ENCODE peak calls at places on chromosomes 3 and 15, in six cellular contexts. One of them, this sample, is unnamed.

GRCh38 chr3:184663756-184664155 is 48.1 kb downstream of the MAGEF1 start:
- DNase-seq in AG04450: no peak
- DNase-seq in WERI-Rb-1: no peak
- DNase-seq in PC-3: no peak
- DNase-seq in A549: no peak
- DNase-seq in stomach: no peak
- DNase-seq in this sample: no peak

GRCh38 chr3:69063636-69064035 is 11.5 kb upstream of the TMF1 start:
- DNase-seq in stomach: no peak
- DNase-seq in A549: no peak
- DNase-seq in AG04450: no peak
- DNase-seq in PC-3: no peak
- DNase-seq in WERI-Rb-1: no peak
- DNase-seq in this sample: no peak

GRCh38 chr3:8660271-8660731 is 15.7 kb upstream of the SSUH2 start:
- DNase-seq in AG04450: peak; percentile 53
- DNase-seq in A549: no peak
- DNase-seq in WERI-Rb-1: no peak
- DNase-seq in PC-3: no peak
- DNase-seq in stomach: peak; percentile 25
- DNase-seq in this sample: no peak

GRCh38 chr15:71784719-71785118 is 25.6 kb upstream of the NR2E3 start:
- DNase-seq in WERI-Rb-1: no peak
- DNase-seq in A549: no peak
- DNase-seq in PC-3: no peak
- DNase-seq in stomach: no peak
- DNase-seq in AG04450: no peak
- DNase-seq in this sample: no peak

GRCh38 chr15:49769225-49769624 is 148.4 kb downstream of the DTWD1 start:
- DNase-seq in WERI-Rb-1: no peak
- DNase-seq in stomach: no peak
- DNase-seq in A549: no peak
- DNase-seq in PC-3: no peak
- DNase-seq in AG04450: no peak
- DNase-seq in this sample: no peak

GRCh38 chr3:197458179-197458707 is 97.5 kb downstream of the BDH1 start:
- DNase-seq in PC-3: no peak
- DNase-seq in A549: peak; percentile 65
- DNase-seq in AG04450: no peak
- DNase-seq in WERI-Rb-1: no peak
- DNase-seq in stomach: peak; percentile 45
- DNase-seq in this sample: no peak

GRCh38 chr15:59406446-59406845 is 31.5 kb upstream of the FAM81A start:
- DNase-seq in WERI-Rb-1: no peak
- DNase-seq in A549: no peak
- DNase-seq in AG04450: no peak
- DNase-seq in PC-3: no peak
- DNase-seq in stomach: no peak
- DNase-seq in this sample: no peak

GRCh38 chr3:48656841-48657281 is 5.8 kb downstream of the CELSR3 start:
- DNase-seq in WERI-Rb-1: no peak
- DNase-seq in stomach: no peak
- DNase-seq in A549: no peak
- DNase-seq in PC-3: no peak
- DNase-seq in AG04450: no peak
- DNase-seq in this sample: no peak

GRCh38 chr3:194134231-194134756 is 1.7 kb upstream of the HES1 start:
- DNase-seq in stomach: peak; percentile 68
- DNase-seq in PC-3: no peak
- DNase-seq in A549: no peak
- DNase-seq in AG04450: no peak
- DNase-seq in WERI-Rb-1: no peak
- DNase-seq in this sample: no peak

GRCh38 chr3:132399054-132399929 is 18.0 kb upstream of the DNAJC13 start:
- DNase-seq in WERI-Rb-1: peak; percentile 37
- DNase-seq in stomach: no peak
- DNase-seq in A549: peak; percentile 37
- DNase-seq in PC-3: peak; percentile 61
- DNase-seq in AG04450: peak; percentile 42
- DNase-seq in this sample: peak; percentile 59

GRCh38 chr3:13262493-13263211 is 157.5 kb downstream of the NUP210 start:
- DNase-seq in WERI-Rb-1: peak; percentile 46
- DNase-seq in A549: peak; percentile 50
- DNase-seq in PC-3: peak; percentile 15
- DNase-seq in stomach: no peak
- DNase-seq in AG04450: no peak
- DNase-seq in this sample: no peak

GRCh38 chr3:22245122-22245521 is 494.1 kb upstream of the ZNF385D start:
- DNase-seq in A549: peak; percentile 8
- DNase-seq in PC-3: peak; percentile 93
- DNase-seq in AG04450: no peak
- DNase-seq in stomach: no peak
- DNase-seq in WERI-Rb-1: no peak
- DNase-seq in this sample: peak; percentile 42

GRCh38 chr3:120496278-120496975 is 45.6 kb upstream of the FSTL1 start:
- DNase-seq in PC-3: peak; percentile 97
- DNase-seq in A549: peak; percentile 21
- DNase-seq in WERI-Rb-1: no peak
- DNase-seq in AG04450: no peak
- DNase-seq in stomach: no peak
- DNase-seq in this sample: peak; percentile 84

DNA sequence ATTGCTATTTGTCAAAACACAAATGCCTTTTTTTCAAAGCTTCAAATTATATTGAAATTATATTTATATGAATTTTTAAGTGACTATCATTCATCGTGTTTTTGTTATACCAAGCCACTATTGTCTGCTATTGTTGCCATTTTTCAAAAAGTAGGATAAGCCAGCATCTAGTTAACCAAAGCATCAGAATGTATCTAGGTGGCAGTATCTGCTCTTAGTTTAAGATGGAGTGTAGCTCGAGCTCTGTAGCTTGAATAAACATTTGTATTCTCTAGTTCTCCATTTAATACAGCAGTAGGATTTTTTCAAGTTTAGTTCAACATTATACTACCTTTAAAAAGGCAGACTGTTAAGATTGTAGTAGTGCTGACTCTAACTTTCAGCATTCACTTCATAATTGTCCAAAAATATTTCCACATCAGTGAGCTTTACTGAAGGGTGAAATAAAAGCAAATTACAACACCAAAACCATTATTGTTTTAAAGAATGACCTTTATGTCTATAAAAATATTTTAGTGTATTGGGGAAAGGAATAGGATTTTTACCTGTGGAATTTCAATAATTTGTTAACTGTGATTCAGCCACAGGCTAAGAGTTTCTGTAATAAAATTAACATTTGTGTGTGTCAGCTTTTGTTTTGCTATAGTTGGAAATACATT is 19.6 kb upstream of the C15orf61 start:
- DNase-seq in AG04450: no peak
- DNase-seq in stomach: no peak
- DNase-seq in A549: peak; percentile 33
- DNase-seq in WERI-Rb-1: no peak
- DNase-seq in PC-3: peak; percentile 46
- DNase-seq in this sample: peak; percentile 11
- TF ChIP-seq CTCF in AG04450: peak; percentile 54
- TF ChIP-seq CTCF in stomach: no peak
- TF ChIP-seq CTCF in A549: peak; percentile 56
- TF ChIP-seq CTCF in WERI-Rb-1: no peak
- TF ChIP-seq CTCF in PC-3: peak; percentile 54
- TF ChIP-seq CTCF in this sample: peak; percentile 45

DNA sequence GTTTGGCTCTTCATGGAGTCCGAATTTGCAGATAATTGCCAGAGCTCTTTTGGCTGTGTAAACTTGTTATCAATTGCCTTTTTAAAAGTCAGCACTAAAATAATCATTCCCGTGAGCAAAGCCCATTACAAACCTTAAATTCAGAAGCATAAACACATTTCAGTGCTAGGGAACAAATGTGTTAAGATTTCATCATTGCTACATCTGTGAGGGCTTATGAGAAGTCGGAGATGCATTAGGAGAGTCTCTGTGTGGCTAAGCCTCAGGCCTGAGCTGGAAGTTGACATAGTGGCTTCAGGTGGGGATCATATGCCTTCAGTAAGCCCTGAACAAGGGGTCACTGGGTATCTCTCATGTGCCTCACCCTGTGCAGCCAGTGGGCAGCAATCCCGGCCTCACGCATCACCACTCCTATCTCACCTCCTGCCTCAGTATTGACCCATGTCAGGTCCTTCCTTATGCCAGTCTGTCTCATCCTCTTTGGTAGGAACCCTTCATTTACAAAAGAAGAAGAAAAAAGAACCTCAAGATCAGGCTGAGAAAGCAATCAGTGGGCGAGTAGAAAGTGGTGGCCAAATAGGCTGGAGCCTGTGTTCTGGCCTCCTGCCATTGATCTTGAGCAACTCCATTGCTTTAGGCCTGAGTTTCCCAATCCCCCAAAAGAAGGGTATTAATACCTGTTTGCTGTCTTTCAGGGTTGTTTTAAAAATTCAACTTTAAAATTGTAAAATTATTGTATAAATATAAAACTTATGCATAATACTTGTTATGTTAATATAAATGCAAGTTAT is 233.5 kb downstream of the IL20RB start:
- DNase-seq in PC-3: no peak
- DNase-seq in AG04450: no peak
- DNase-seq in WERI-Rb-1: no peak
- DNase-seq in A549: no peak
- DNase-seq in stomach: no peak
- DNase-seq in this sample: no peak
- H3K27ac ChIP-seq in PC-3: no peak overlapping the region
- H3K27ac ChIP-seq in AG04450: no peak overlapping the region
- H3K27ac ChIP-seq in WERI-Rb-1: no peak overlapping the region
- H3K27ac ChIP-seq in A549: no peak overlapping the region
- H3K27ac ChIP-seq in stomach: no peak overlapping the region
- H3K27ac ChIP-seq in this sample: no peak overlapping the region

GRCh38 chr15:73323374-73323955 is 45.3 kb downstream of the HCN4 start:
- DNase-seq in AG04450: no peak
- DNase-seq in WERI-Rb-1: no peak
- DNase-seq in stomach: no peak
- DNase-seq in PC-3: no peak
- DNase-seq in A549: no peak
- DNase-seq in this sample: no peak

GRCh38 chr15:73326157-73326556 is 42.6 kb downstream of the HCN4 start:
- DNase-seq in WERI-Rb-1: no peak
- DNase-seq in A549: no peak
- DNase-seq in stomach: no peak
- DNase-seq in PC-3: no peak
- DNase-seq in AG04450: no peak
- DNase-seq in this sample: no peak

GRCh38 chr15:73323956-73324355 is 44.8 kb downstream of the HCN4 start:
- DNase-seq in stomach: no peak
- DNase-seq in A549: no peak
- DNase-seq in WERI-Rb-1: no peak
- DNase-seq in AG04450: no peak
- DNase-seq in PC-3: no peak
- DNase-seq in this sample: no peak

GRCh38 chr15:73324496-73325170 is 44.1 kb downstream of the HCN4 start:
- DNase-seq in A549: no peak
- DNase-seq in PC-3: no peak
- DNase-seq in WERI-Rb-1: no peak
- DNase-seq in AG04450: no peak
- DNase-seq in stomach: no peak
- DNase-seq in this sample: no peak

GRCh38 chr15:73325191-73325980 is 43.4 kb downstream of the HCN4 start:
- DNase-seq in stomach: no peak
- DNase-seq in AG04450: no peak
- DNase-seq in PC-3: no peak
- DNase-seq in WERI-Rb-1: peak; percentile 60
- DNase-seq in A549: peak; percentile 25
- DNase-seq in this sample: no peak
- TF ChIP-seq CTCF in stomach: no peak
- TF ChIP-seq CTCF in AG04450: no peak
- TF ChIP-seq CTCF in PC-3: peak; percentile 31
- TF ChIP-seq CTCF in WERI-Rb-1: peak; percentile 70
- TF ChIP-seq CTCF in A549: no peak
- TF ChIP-seq CTCF in this sample: no peak

DNA sequence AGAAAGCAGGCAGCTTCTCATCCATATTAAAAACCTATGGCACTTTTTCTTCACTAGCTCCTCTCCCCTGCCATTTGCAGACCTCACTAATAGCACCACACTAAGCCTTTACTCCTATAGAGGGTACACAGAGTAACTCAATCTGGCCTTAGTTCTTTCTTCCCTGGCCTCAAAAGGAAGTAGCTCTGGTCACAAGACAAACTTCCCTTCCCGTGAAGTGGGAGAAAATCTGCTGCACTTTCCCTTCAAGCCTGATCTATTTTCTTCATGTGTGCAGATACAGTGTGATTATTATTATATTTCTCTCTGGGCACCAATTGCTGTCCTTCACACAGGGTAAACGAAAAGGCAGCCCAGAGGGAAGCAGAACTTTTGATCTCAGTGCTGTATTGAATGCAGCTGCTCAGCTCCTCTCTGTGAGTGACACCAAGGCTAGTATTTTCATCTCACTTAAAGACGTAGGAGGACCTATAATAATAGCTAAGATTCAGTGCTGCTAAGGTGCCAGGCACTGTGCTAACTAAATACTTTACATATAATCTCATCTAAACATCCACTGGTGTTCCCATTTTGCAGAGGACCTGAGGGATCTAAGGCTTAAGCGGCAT is 61.9 kb upstream of the RASGRP1 start:
- DNase-seq in AG04450: no peak
- DNase-seq in WERI-Rb-1: no peak
- DNase-seq in PC-3: no peak
- DNase-seq in stomach: no peak
- DNase-seq in A549: no peak
- DNase-seq in this sample: no peak
- H3K27ac ChIP-seq in AG04450: no peak overlapping the region
- H3K27ac ChIP-seq in WERI-Rb-1: no peak overlapping the region
- H3K27ac ChIP-seq in PC-3: no peak overlapping the region
- H3K27ac ChIP-seq in stomach: no peak overlapping the region
- H3K27ac ChIP-seq in A549: no peak overlapping the region
- H3K27ac ChIP-seq in this sample: no peak overlapping the region